ENCODE peak calls at places on chromosomes 5 and 9, in six cellular contexts. V is psoas muscle, Y is HTR-8/SVneo, W is caudate nucleus, M is HAP-1, I is GM12865. Q is an unnamed sample.

GRCh38 chr9:137049544-137050449 is 3.8 kb upstream of the NPDC1 start:
- DNase-seq in W (peak), Y (no peak), M (peak), V (no peak), I (peak), Q (no peak)

GRCh38 chr5:127962491-127962890 is 121.1 kb upstream of the SLC12A2 start:
- DNase-seq in Y (no peak), V (no peak), I (no peak), W (no peak), M (no peak), Q (no peak)

GRCh38 chr9:130565792-130566191 is 13.6 kb upstream of the FUBP3 start:
- DNase-seq in M (no peak), W (no peak), V (no peak), I (no peak), Y (no peak), Q (no peak)

GRCh38 chr9:115369322-115369957 is 251.5 kb upstream of the TNC start:
- DNase-seq in V (no peak), Y (no peak), M (no peak), W (no peak), I (no peak), Q (no peak)

GRCh38 chr5:143359869-143360268 is 43.6 kb downstream of the NR3C1 start:
- DNase-seq in W (no peak), Y (no peak), M (no peak), V (no peak), I (peak), Q (no peak)

GRCh38 chr5:126972062-126972895 is 58.1 kb downstream of the MARCHF3 start:
- DNase-seq in V (no peak), I (peak), M (no peak), W (no peak), Y (no peak), Q (no peak)

GRCh38 chr9:137255448-137256114 is 454 bp downstream of the NELFB start:
- DNase-seq in M (no peak), I (peak), V (no peak), W (no peak), Y (peak), Q (no peak)

GRCh38 chr5:6434737-6435136 is 13.9 kb upstream of the UBE2QL1 start:
- DNase-seq in Y (no peak), V (no peak), I (no peak), W (no peak), M (no peak), Q (no peak)

GRCh38 chr9:86350006-86350755 is 4.0 kb downstream of the TUT7 start:
- DNase-seq in V (no peak), M (no peak), I (peak), W (no peak), Y (no peak), Q (no peak)

GRCh38 chr5:43305948-43306563 is 7.2 kb downstream of the HMGCS1 start:
- DNase-seq in W (no peak), V (no peak), I (peak), M (no peak), Y (peak), Q (peak)

GRCh38 chr9:114143214-114143613 is 12.1 kb upstream of the COL27A1 start:
- DNase-seq in I (no peak), V (no peak), W (no peak), M (no peak), Y (no peak), Q (no peak)

GRCh38 chr5:130624805-130625204 is 540.3 kb downstream of the HINT1 start:
- DNase-seq in I (no peak), Y (no peak), M (no peak), V (no peak), W (no peak), Q (no peak)

GRCh38 chr5:132422720-132423442 is 53.4 kb downstream of the SLC22A5 start:
- DNase-seq in Y (no peak), W (no peak), V (peak), I (peak), M (peak), Q (no peak)

GRCh38 chr5:58150936-58151335 is 308.9 kb downstream of the PLK2 start:
- DNase-seq in I (no peak), Y (no peak), V (no peak), M (no peak), W (no peak), Q (no peak)

GRCh38 chr9:18487620-18488019 is 13.7 kb downstream of the ADAMTSL1 start:
- DNase-seq in W (no peak), I (no peak), M (no peak), V (no peak), Y (no peak), Q (no peak)

GRCh38 chr9:124618476-124618875 is 111.3 kb upstream of the NR5A1 start:
- DNase-seq in I (no peak), V (no peak), M (no peak), Y (no peak), W (no peak), Q (no peak)

GRCh38 chr5:138725885-138726457 is 27.3 kb upstream of the CTNNA1 start:
- DNase-seq in W (no peak), I (no peak), Y (no peak), M (no peak), V (no peak), Q (no peak)

GRCh38 chr5:96816430-96816939 is 8.7 kb upstream of the ERAP1 start:
- DNase-seq in W (no peak), M (peak), Y (no peak), I (peak), V (no peak), Q (no peak)

GRCh38 chr5:157591766-157592165 is 16.2 kb upstream of the ADAM19 start:
- DNase-seq in M (no peak), Y (no peak), I (no peak), W (no peak), V (no peak), Q (no peak)

GRCh38 chr9:34406219-34406618 is 29.5 kb upstream of the MYORG start:
- DNase-seq in M (no peak), V (no peak), Y (no peak), W (no peak), I (no peak), Q (no peak)